ENCODE peak calls at places on chromosomes 7 and 10, in five cellular contexts. M is right lobe of liver; R is ovary; Y is naive thymus-derived CD8-positive, alpha-beta T cell; L is stimulated activated CD4-positive, alpha-beta T cell treated with anti-CD3 and anti-CD28 coated beads, Interleukin-15, amount 100 ng/mL, for 24 hours. X is an unnamed sample.

GRCh38 chr7:41185851-41186250 is 517.0 kb downstream of the INHBA start:
- DNase-seq in L (no peak), Y (no peak), M (no peak), R (no peak), X (no peak)

GRCh38 chr10:3754727-3755439 is 30.1 kb downstream of the KLF6 start:
- DNase-seq in M (no peak), L (peak), Y (no peak), R (no peak), X (no peak)

GRCh38 chr10:16902606-16903005 is 85.4 kb upstream of the RSU1 start:
- DNase-seq in Y (no peak), R (no peak), L (peak), M (no peak), X (no peak)

GRCh38 chr7:143396625-143397556 is 11.8 kb downstream of the EPHA1 start:
- DNase-seq in Y (no peak), L (no peak), R (no peak), M (peak), X (no peak)

GRCh38 chr7:7177044-7177517 is 5.3 kb upstream of the C1GALT1 start:
- DNase-seq in Y (no peak), R (no peak), M (no peak), L (no peak), X (no peak)

GRCh38 chr10:13062813-13063212 is 37.1 kb upstream of the OPTN start:
- DNase-seq in M (no peak), L (peak), R (no peak), Y (no peak), X (no peak)

GRCh38 chr10:3104251-3104918 is 37.0 kb downstream of the PFKP start:
- DNase-seq in M (no peak), R (no peak), Y (no peak), L (no peak), X (no peak)

GRCh38 chr10:17865351-17865750 is 56.2 kb downstream of the MRC1 start:
- DNase-seq in R (no peak), L (no peak), Y (no peak), M (no peak), X (no peak)

GRCh38 chr7:12508554-12508953 is 62.0 kb upstream of the SCIN start:
- DNase-seq in Y (no peak), R (no peak), M (no peak), L (no peak), X (no peak)

GRCh38 chr7:18762189-18762588 is 266.6 kb downstream of the HDAC9 start:
- DNase-seq in L (no peak), Y (no peak), R (no peak), M (no peak), X (no peak)

GRCh38 chr7:83859827-83860226 is 210.9 kb upstream of the SEMA3E start:
- DNase-seq in M (no peak), Y (no peak), R (no peak), L (no peak), X (no peak)

X was measured in NCI-H146.